ENCODE peak calls at places on chromosome 6, in four cellular contexts. One of them, this sample, is unnamed.

GRCh38 chr6:153117986-153118886 is 12.8 kb downstream of the RGS17 start:
- DNase-seq in K562: no peak
- DNase-seq in HepG2: no peak
- DNase-seq in H1: no peak
- DNase-seq in this sample: no peak

GRCh38 chr6:108116781-108117426 is 42.4 kb upstream of the OSTM1 start:
- DNase-seq in H1: no peak
- DNase-seq in HepG2: no peak
- DNase-seq in K562: no peak
- DNase-seq in this sample: no peak

GRCh38 chr6:169723991-169724553 is at the start of gene PHF10:
- DNase-seq in H1: no peak
- DNase-seq in HepG2: no peak
- DNase-seq in K562: peak; percentile 88
- DNase-seq in this sample: no peak

GRCh38 chr6:146861029-146861563 is 262.3 kb downstream of the ADGB start:
- DNase-seq in HepG2: no peak
- DNase-seq in H1: no peak
- DNase-seq in K562: no peak
- DNase-seq in this sample: no peak

GRCh38 chr6:143286280-143286795 is 164.2 kb downstream of the ADAT2 start:
- DNase-seq in H1: no peak
- DNase-seq in HepG2: no peak
- DNase-seq in K562: no peak
- DNase-seq in this sample: peak; percentile 92

GRCh38 chr6:26439552-26440125 is 665 bp upstream of the BTN3A3 start:
- DNase-seq in K562: no peak
- DNase-seq in H1: no peak
- DNase-seq in HepG2: no peak
- DNase-seq in this sample: no peak

GRCh38 chr6:81938014-81938761 is 185.7 kb upstream of the TENT5A start:
- DNase-seq in K562: peak; percentile 51
- DNase-seq in HepG2: peak; percentile 93
- DNase-seq in H1: no peak
- DNase-seq in this sample: peak; percentile 76

GRCh38 chr6:27867051-27867940 is 44.9 kb downstream of the OR2B2 start:
- DNase-seq in HepG2: peak; percentile 58
- DNase-seq in K562: peak; percentile 63
- DNase-seq in H1: no peak
- DNase-seq in this sample: peak; percentile 82

GRCh38 chr6:137878070-137878809 is 11.2 kb downstream of the TNFAIP3 start:
- DNase-seq in HepG2: no peak
- DNase-seq in H1: no peak
- DNase-seq in K562: no peak
- DNase-seq in this sample: no peak

GRCh38 chr6:89951574-89952360 is 57.5 kb downstream of the GJA10 start:
- DNase-seq in K562: no peak
- DNase-seq in HepG2: peak; percentile 44
- DNase-seq in H1: peak; percentile 23
- DNase-seq in this sample: no peak

GRCh38 chr6:710601-711571 is 17.9 kb upstream of the EXOC2 start:
- DNase-seq in HepG2: no peak
- DNase-seq in H1: no peak
- DNase-seq in K562: no peak
- DNase-seq in this sample: peak; percentile 70

GRCh38 chr6:114389111-114389510 is 46.3 kb upstream of the HS3ST5 start:
- DNase-seq in K562: no peak
- DNase-seq in H1: no peak
- DNase-seq in HepG2: no peak
- DNase-seq in this sample: no peak

GRCh38 chr6:6701864-6702263 is 113.3 kb downstream of the LY86 start:
- DNase-seq in K562: peak; percentile 73
- DNase-seq in HepG2: no peak
- DNase-seq in H1: no peak
- DNase-seq in this sample: no peak
- TF ChIP-seq POLR2A in K562: no peak
- TF ChIP-seq POLR2A in HepG2: no peak
- TF ChIP-seq POLR2A in H1: no peak
- TF ChIP-seq POLR2A in this sample: no peak

DNA sequence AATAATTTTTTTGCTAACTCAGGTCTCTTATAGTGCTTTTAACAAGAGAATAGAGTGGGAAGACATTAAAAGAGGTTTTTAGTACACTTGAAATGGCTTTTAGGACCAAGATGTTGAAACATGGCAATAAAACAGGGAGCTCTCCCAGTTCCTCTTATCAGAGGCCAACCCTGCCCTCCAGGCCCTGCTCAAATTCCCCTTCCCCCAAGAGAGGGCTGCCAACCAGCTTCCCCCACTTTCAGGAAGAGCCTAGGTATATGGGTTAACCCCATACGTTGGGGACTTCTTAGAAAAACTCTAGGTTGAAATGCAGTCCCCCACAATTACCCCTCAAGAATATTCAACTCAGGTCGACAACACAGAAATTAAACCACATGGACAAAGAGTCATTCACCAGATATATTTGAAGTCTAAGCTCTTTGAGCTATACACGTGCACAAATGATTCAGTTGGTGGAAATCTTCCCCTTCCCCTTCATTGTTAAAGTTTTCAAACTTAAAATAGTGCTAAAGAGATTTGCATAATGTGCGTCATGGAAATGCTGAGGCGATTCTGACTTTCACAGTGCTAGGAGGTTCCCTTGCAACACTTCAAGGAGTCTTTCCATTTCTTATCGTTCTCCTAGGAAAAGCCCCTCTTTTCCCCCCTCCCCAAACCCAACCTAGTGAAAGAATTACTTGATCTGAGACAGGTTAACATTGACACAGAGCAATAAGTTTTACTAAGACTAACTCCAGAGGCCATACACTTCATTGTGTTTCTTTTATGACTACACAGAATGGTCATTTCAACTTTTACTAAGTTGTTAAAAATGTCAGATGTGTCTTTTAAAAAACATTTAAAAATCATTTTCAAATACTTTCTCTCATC is 49.8 kb upstream of the ENPP5 start:
- DNase-seq in HepG2: no peak
- DNase-seq in H1: no peak
- DNase-seq in K562: no peak
- DNase-seq in this sample: no peak
- TF ChIP-seq JUN in HepG2: no peak
- TF ChIP-seq JUN in H1: no peak
- TF ChIP-seq JUN in K562: no peak
- TF ChIP-seq JUN in this sample: no peak

GRCh38 chr6:99590728-99591672 is 15.6 kb upstream of the PRDM13 start:
- DNase-seq in K562: no peak
- DNase-seq in HepG2: no peak
- DNase-seq in H1: no peak
- DNase-seq in this sample: no peak

GRCh38 chr6:99589290-99589672 is 17.4 kb upstream of the PRDM13 start:
- DNase-seq in H1: no peak
- DNase-seq in K562: no peak
- DNase-seq in HepG2: no peak
- DNase-seq in this sample: no peak

GRCh38 chr6:99587792-99588191 is 18.8 kb upstream of the PRDM13 start:
- DNase-seq in H1: no peak
- DNase-seq in K562: no peak
- DNase-seq in HepG2: no peak
- DNase-seq in this sample: no peak

GRCh38 chr6:99589907-99590493 is 16.6 kb upstream of the PRDM13 start:
- DNase-seq in H1: no peak
- DNase-seq in K562: no peak
- DNase-seq in HepG2: no peak
- DNase-seq in this sample: no peak

DNA sequence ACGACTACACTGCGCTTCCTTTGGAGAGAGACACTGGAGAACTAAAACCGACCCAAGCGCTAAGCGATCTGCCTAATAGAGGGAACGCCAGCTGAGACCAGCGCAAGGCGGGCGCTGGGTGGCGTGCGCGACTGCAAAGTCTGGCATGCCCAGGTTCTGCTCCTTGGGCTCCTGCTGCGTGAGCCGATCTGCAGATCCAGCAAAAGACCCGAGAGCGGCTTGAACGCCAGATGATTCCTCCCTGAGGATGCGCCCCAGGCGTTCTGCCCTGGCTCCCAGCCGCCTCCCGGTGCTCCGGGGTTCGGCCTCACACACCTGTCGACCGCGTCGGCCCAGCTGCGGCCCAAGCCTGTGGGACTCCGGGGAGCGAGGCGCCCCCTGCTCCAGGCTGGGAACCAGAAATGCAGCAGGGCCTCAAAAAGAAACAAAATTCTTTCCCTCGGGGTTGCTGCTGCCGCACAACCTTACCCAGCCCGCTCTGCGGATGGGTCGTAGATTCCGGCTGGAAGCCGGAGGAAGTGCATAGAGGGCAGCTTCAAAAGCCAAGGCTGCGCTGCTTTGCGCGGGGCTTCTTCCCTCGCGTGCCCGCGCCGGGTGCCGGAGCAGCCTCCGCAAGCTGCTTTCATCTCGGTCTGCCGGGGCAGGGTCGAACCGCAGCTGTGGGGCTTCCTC is 17.9 kb upstream of the PRDM13 start:
- DNase-seq in H1: peak; percentile 81
- DNase-seq in K562: no peak
- DNase-seq in HepG2: peak; percentile 59
- DNase-seq in this sample: peak; percentile 72
- TF ChIP-seq EZH2 in H1: peak; percentile 76
- TF ChIP-seq EZH2 in K562: no peak
- TF ChIP-seq EZH2 in HepG2: no peak
- TF ChIP-seq EZH2 in this sample: peak; percentile 77

GRCh38 chr6:79630883-79631799 is at the start of gene SH3BGRL2:
- DNase-seq in HepG2: peak; percentile 89
- DNase-seq in H1: peak; percentile 33
- DNase-seq in K562: peak; percentile 67
- DNase-seq in this sample: peak; percentile 81

GRCh38 chr6:79630400-79630882 is 688 bp upstream of the SH3BGRL2 start:
- DNase-seq in K562: no peak
- DNase-seq in H1: no peak
- DNase-seq in HepG2: no peak
- DNase-seq in this sample: no peak

GRCh38 chr6:79631800-79632172 is 657 bp downstream of the SH3BGRL2 start:
- DNase-seq in K562: no peak
- DNase-seq in HepG2: no peak
- DNase-seq in H1: no peak
- DNase-seq in this sample: no peak

GRCh38 chr6:79634491-79634890 is 3.4 kb downstream of the SH3BGRL2 start:
- DNase-seq in H1: no peak
- DNase-seq in HepG2: no peak
- DNase-seq in K562: no peak
- DNase-seq in this sample: peak; percentile 51

GRCh38 chr6:79632580-79632979 is 1.5 kb downstream of the SH3BGRL2 start:
- DNase-seq in K562: no peak
- DNase-seq in H1: no peak
- DNase-seq in HepG2: peak; percentile 44
- DNase-seq in this sample: no peak
- TF ChIP-seq POLR2A in K562: no peak
- TF ChIP-seq POLR2A in H1: no peak
- TF ChIP-seq POLR2A in HepG2: no peak
- TF ChIP-seq POLR2A in this sample: no peak

GRCh38 chr6:73937805-73938204 is 241.8 kb downstream of the CD109 start:
- DNase-seq in K562: no peak
- DNase-seq in HepG2: no peak
- DNase-seq in H1: no peak
- DNase-seq in this sample: no peak
- TF ChIP-seq JUN in K562: no peak
- TF ChIP-seq JUN in HepG2: no peak
- TF ChIP-seq JUN in H1: no peak
- TF ChIP-seq JUN in this sample: no peak

GRCh38 chr6:35786810-35787209 is 6.0 kb downstream of the CLPSL1 start:
- DNase-seq in H1: no peak
- DNase-seq in HepG2: no peak
- DNase-seq in K562: peak; percentile 48
- DNase-seq in this sample: no peak
- TF ChIP-seq EZH2 in H1: no peak
- TF ChIP-seq EZH2 in HepG2: no peak
- TF ChIP-seq EZH2 in K562: no peak
- TF ChIP-seq EZH2 in this sample: peak; percentile 67

GRCh38 chr6:32609731-32610640 is 20.3 kb upstream of the HLA-DRB1 start:
- DNase-seq in HepG2: peak; percentile 21
- DNase-seq in H1: peak; percentile 68
- DNase-seq in K562: peak; percentile 67
- DNase-seq in this sample: peak; percentile 96

GRCh38 chr6:32608374-32608773 is 18.7 kb upstream of the HLA-DRB1 start:
- DNase-seq in HepG2: no peak
- DNase-seq in H1: no peak
- DNase-seq in K562: no peak
- DNase-seq in this sample: no peak

GRCh38 chr6:32607988-32608298 is 18.3 kb upstream of the HLA-DRB1 start:
- DNase-seq in HepG2: no peak
- DNase-seq in H1: no peak
- DNase-seq in K562: no peak
- DNase-seq in this sample: no peak

GRCh38 chr6:32609391-32609730 is 19.7 kb upstream of the HLA-DRB1 start:
- DNase-seq in H1: no peak
- DNase-seq in HepG2: no peak
- DNase-seq in K562: no peak
- DNase-seq in this sample: no peak

GRCh38 chr6:32607263-32607987 is 17.8 kb upstream of the HLA-DRB1 start:
- DNase-seq in K562: no peak
- DNase-seq in HepG2: no peak
- DNase-seq in H1: no peak
- DNase-seq in this sample: no peak
- TF ChIP-seq POLR2A in K562: no peak
- TF ChIP-seq POLR2A in HepG2: no peak
- TF ChIP-seq POLR2A in H1: no peak
- TF ChIP-seq POLR2A in this sample: no peak

This sample was measured in endothelial cell of umbilical vein.